ENCODE peak calls at places on chromosomes 1 and 21, in ten cellular contexts. One of them, this sample, is unnamed.
A peak's percentile ranks its signal among the peaks of the same experiment; 100 is the strongest.

GRCh38 chr21:45846373-45847160 is 135.0 kb upstream of the COL6A1 start:
- DNase-seq in fibroblast of villous mesenchyme: peak; percentile 67
- DNase-seq in K562: no peak
- DNase-seq in vagina: no peak
- DNase-seq in IMR-90: peak; percentile 14
- DNase-seq in MM.1S: no peak
- DNase-seq in adrenal gland: no peak
- DNase-seq in stomach: no peak
- DNase-seq in CD4-positive, alpha-beta T cell: no peak
- DNase-seq in fibroblast of pulmonary artery: peak; percentile 48
- DNase-seq in this sample: no peak

GRCh38 chr1:87927391-87928073 is 598.9 kb downstream of the LMO4 start:
- DNase-seq in fibroblast of villous mesenchyme: no peak
- DNase-seq in K562: no peak
- DNase-seq in vagina: no peak
- DNase-seq in IMR-90: no peak
- DNase-seq in MM.1S: no peak
- DNase-seq in adrenal gland: no peak
- DNase-seq in stomach: no peak
- DNase-seq in CD4-positive, alpha-beta T cell: no peak
- DNase-seq in fibroblast of pulmonary artery: no peak
- DNase-seq in this sample: no peak

GRCh38 chr1:154445040-154445472 is 39.9 kb downstream of the IL6R start:
- DNase-seq in fibroblast of villous mesenchyme: peak; percentile 68
- DNase-seq in K562: no peak
- DNase-seq in vagina: no peak
- DNase-seq in IMR-90: peak; percentile 95
- DNase-seq in MM.1S: peak; percentile 73
- DNase-seq in adrenal gland: no peak
- DNase-seq in stomach: no peak
- DNase-seq in CD4-positive, alpha-beta T cell: no peak
- DNase-seq in fibroblast of pulmonary artery: peak; percentile 26
- DNase-seq in this sample: no peak

GRCh38 chr1:44784094-44785026 is 3.6 kb downstream of the BEST4 start:
- DNase-seq in fibroblast of villous mesenchyme: no peak
- DNase-seq in K562: no peak
- DNase-seq in vagina: no peak
- DNase-seq in IMR-90: no peak
- DNase-seq in MM.1S: no peak
- DNase-seq in adrenal gland: no peak
- DNase-seq in stomach: no peak
- DNase-seq in CD4-positive, alpha-beta T cell: no peak
- DNase-seq in fibroblast of pulmonary artery: no peak
- DNase-seq in this sample: no peak

GRCh38 chr1:237115035-237115434 is 73.1 kb downstream of the RYR2 start:
- DNase-seq in fibroblast of villous mesenchyme: no peak
- DNase-seq in K562: peak; percentile 67
- DNase-seq in vagina: no peak
- DNase-seq in IMR-90: no peak
- DNase-seq in MM.1S: no peak
- DNase-seq in adrenal gland: no peak
- DNase-seq in stomach: no peak
- DNase-seq in CD4-positive, alpha-beta T cell: no peak
- DNase-seq in fibroblast of pulmonary artery: no peak
- DNase-seq in this sample: no peak

GRCh38 chr1:229582011-229582694 is 23.6 kb upstream of the ABCB10 start:
- DNase-seq in fibroblast of villous mesenchyme: no peak
- DNase-seq in K562: no peak
- DNase-seq in vagina: no peak
- DNase-seq in IMR-90: peak; percentile 29
- DNase-seq in MM.1S: no peak
- DNase-seq in adrenal gland: peak; percentile 44
- DNase-seq in stomach: peak; percentile 58
- DNase-seq in CD4-positive, alpha-beta T cell: no peak
- DNase-seq in fibroblast of pulmonary artery: peak; percentile 28
- DNase-seq in this sample: no peak

GRCh38 chr1:156140879-156141707 is 12.3 kb upstream of the SEMA4A start:
- DNase-seq in fibroblast of villous mesenchyme: peak; percentile 43
- DNase-seq in K562: peak; percentile 67
- DNase-seq in vagina: no peak
- DNase-seq in IMR-90: peak; percentile 48
- DNase-seq in MM.1S: no peak
- DNase-seq in adrenal gland: peak; percentile 46
- DNase-seq in stomach: no peak
- DNase-seq in CD4-positive, alpha-beta T cell: no peak
- DNase-seq in fibroblast of pulmonary artery: no peak
- DNase-seq in this sample: peak; percentile 84

GRCh38 chr1:227305894-227306626 is 12.2 kb downstream of the CDC42BPA start:
- DNase-seq in fibroblast of villous mesenchyme: no peak
- DNase-seq in K562: no peak
- DNase-seq in vagina: no peak
- DNase-seq in IMR-90: no peak
- DNase-seq in MM.1S: no peak
- DNase-seq in adrenal gland: no peak
- DNase-seq in stomach: no peak
- DNase-seq in CD4-positive, alpha-beta T cell: no peak
- DNase-seq in fibroblast of pulmonary artery: no peak
- DNase-seq in this sample: no peak

GRCh38 chr21:45304161-45304830 is 16.6 kb upstream of the POFUT2 start:
- DNase-seq in fibroblast of villous mesenchyme: no peak
- DNase-seq in K562: no peak
- DNase-seq in vagina: no peak
- DNase-seq in IMR-90: no peak
- DNase-seq in MM.1S: no peak
- DNase-seq in adrenal gland: no peak
- DNase-seq in stomach: no peak
- DNase-seq in CD4-positive, alpha-beta T cell: no peak
- DNase-seq in fibroblast of pulmonary artery: no peak
- DNase-seq in this sample: no peak

GRCh38 chr1:7670334-7671145 is 100.6 kb upstream of the VAMP3 start:
- DNase-seq in fibroblast of villous mesenchyme: no peak
- DNase-seq in K562: no peak
- DNase-seq in vagina: no peak
- DNase-seq in IMR-90: no peak
- DNase-seq in MM.1S: no peak
- DNase-seq in adrenal gland: no peak
- DNase-seq in stomach: no peak
- DNase-seq in CD4-positive, alpha-beta T cell: no peak
- DNase-seq in fibroblast of pulmonary artery: no peak
- DNase-seq in this sample: no peak

GRCh38 chr1:7669559-7670208 is 101.4 kb upstream of the VAMP3 start:
- DNase-seq in fibroblast of villous mesenchyme: peak; percentile 16
- DNase-seq in K562: peak; percentile 85
- DNase-seq in vagina: no peak
- DNase-seq in IMR-90: peak; percentile 29
- DNase-seq in MM.1S: peak; percentile 30
- DNase-seq in adrenal gland: peak; percentile 46
- DNase-seq in stomach: peak; percentile 56
- DNase-seq in CD4-positive, alpha-beta T cell: peak; percentile 43
- DNase-seq in fibroblast of pulmonary artery: peak; percentile 36
- DNase-seq in this sample: peak; percentile 72

GRCh38 chr1:7664893-7665250 is 106.2 kb upstream of the VAMP3 start:
- DNase-seq in fibroblast of villous mesenchyme: no peak
- DNase-seq in K562: no peak
- DNase-seq in vagina: no peak
- DNase-seq in IMR-90: no peak
- DNase-seq in MM.1S: no peak
- DNase-seq in adrenal gland: no peak
- DNase-seq in stomach: no peak
- DNase-seq in CD4-positive, alpha-beta T cell: no peak
- DNase-seq in fibroblast of pulmonary artery: no peak
- DNase-seq in this sample: no peak

GRCh38 chr1:7666249-7666648 is 104.8 kb upstream of the VAMP3 start:
- DNase-seq in fibroblast of villous mesenchyme: no peak
- DNase-seq in K562: no peak
- DNase-seq in vagina: no peak
- DNase-seq in IMR-90: no peak
- DNase-seq in MM.1S: no peak
- DNase-seq in adrenal gland: no peak
- DNase-seq in stomach: no peak
- DNase-seq in CD4-positive, alpha-beta T cell: no peak
- DNase-seq in fibroblast of pulmonary artery: no peak
- DNase-seq in this sample: no peak

GRCh38 chr1:7667625-7668218 is 103.4 kb upstream of the VAMP3 start:
- DNase-seq in fibroblast of villous mesenchyme: peak; percentile 77
- DNase-seq in K562: peak; percentile 82
- DNase-seq in vagina: no peak
- DNase-seq in IMR-90: peak; percentile 72
- DNase-seq in MM.1S: peak; percentile 66
- DNase-seq in adrenal gland: peak; percentile 95
- DNase-seq in stomach: peak; percentile 96
- DNase-seq in CD4-positive, alpha-beta T cell: peak; percentile 85
- DNase-seq in fibroblast of pulmonary artery: peak; percentile 85
- DNase-seq in this sample: peak; percentile 99
- TF ChIP-seq CTCF in fibroblast of villous mesenchyme: peak; percentile 100
- TF ChIP-seq CTCF in K562: peak; percentile 99
- TF ChIP-seq CTCF in vagina: peak; percentile 100
- TF ChIP-seq CTCF in IMR-90: peak; percentile 100
- TF ChIP-seq CTCF in MM.1S: peak; percentile 96
- TF ChIP-seq CTCF in adrenal gland: peak; percentile 100
- TF ChIP-seq CTCF in stomach: peak; percentile 97
- TF ChIP-seq CTCF in CD4-positive, alpha-beta T cell: peak; percentile 99
- TF ChIP-seq CTCF in fibroblast of pulmonary artery: peak; percentile 99
- TF ChIP-seq CTCF in this sample: peak; percentile 100

GRCh38 chr1:233424727-233425222 is 97.3 kb downstream of the MAP3K21 start:
- DNase-seq in fibroblast of villous mesenchyme: peak; percentile 7
- DNase-seq in K562: no peak
- DNase-seq in vagina: no peak
- DNase-seq in IMR-90: no peak
- DNase-seq in MM.1S: no peak
- DNase-seq in adrenal gland: no peak
- DNase-seq in stomach: no peak
- DNase-seq in CD4-positive, alpha-beta T cell: no peak
- DNase-seq in fibroblast of pulmonary artery: peak; percentile 13
- DNase-seq in this sample: no peak
- TF ChIP-seq CTCF in fibroblast of villous mesenchyme: peak; percentile 35
- TF ChIP-seq CTCF in K562: no peak
- TF ChIP-seq CTCF in vagina: no peak
- TF ChIP-seq CTCF in IMR-90: no peak
- TF ChIP-seq CTCF in MM.1S: peak; percentile 28
- TF ChIP-seq CTCF in adrenal gland: no peak
- TF ChIP-seq CTCF in stomach: no peak
- TF ChIP-seq CTCF in CD4-positive, alpha-beta T cell: no peak
- TF ChIP-seq CTCF in fibroblast of pulmonary artery: peak; percentile 26
- TF ChIP-seq CTCF in this sample: peak; percentile 34

GRCh38 chr1:100350787-100351094 is 1.6 kb upstream of the CDC14A start:
- DNase-seq in fibroblast of villous mesenchyme: no peak
- DNase-seq in K562: no peak
- DNase-seq in vagina: no peak
- DNase-seq in IMR-90: no peak
- DNase-seq in MM.1S: no peak
- DNase-seq in adrenal gland: no peak
- DNase-seq in stomach: no peak
- DNase-seq in CD4-positive, alpha-beta T cell: no peak
- DNase-seq in fibroblast of pulmonary artery: no peak
- DNase-seq in this sample: no peak

GRCh38 chr1:100353073-100353801 is 931 bp downstream of the CDC14A start:
- DNase-seq in fibroblast of villous mesenchyme: peak; percentile 27
- DNase-seq in K562: peak; percentile 41
- DNase-seq in vagina: no peak
- DNase-seq in IMR-90: no peak
- DNase-seq in MM.1S: peak; percentile 14
- DNase-seq in adrenal gland: peak; percentile 40
- DNase-seq in stomach: peak; percentile 35
- DNase-seq in CD4-positive, alpha-beta T cell: peak; percentile 28
- DNase-seq in fibroblast of pulmonary artery: no peak
- DNase-seq in this sample: peak; percentile 26

GRCh38 chr1:100352267-100353072 is at the start of gene CDC14A:
- DNase-seq in fibroblast of villous mesenchyme: peak; percentile 98
- DNase-seq in K562: peak; percentile 96
- DNase-seq in vagina: peak; percentile 96
- DNase-seq in IMR-90: peak; percentile 94
- DNase-seq in MM.1S: peak; percentile 84
- DNase-seq in adrenal gland: peak; percentile 95
- DNase-seq in stomach: peak; percentile 92
- DNase-seq in CD4-positive, alpha-beta T cell: peak; percentile 81
- DNase-seq in fibroblast of pulmonary artery: peak; percentile 96
- DNase-seq in this sample: peak; percentile 90

GRCh38 chr1:100349276-100349675 is 3.0 kb upstream of the CDC14A start:
- DNase-seq in fibroblast of villous mesenchyme: no peak
- DNase-seq in K562: no peak
- DNase-seq in vagina: no peak
- DNase-seq in IMR-90: no peak
- DNase-seq in MM.1S: no peak
- DNase-seq in adrenal gland: no peak
- DNase-seq in stomach: no peak
- DNase-seq in CD4-positive, alpha-beta T cell: no peak
- DNase-seq in fibroblast of pulmonary artery: no peak
- DNase-seq in this sample: no peak

GRCh38 chr1:100351095-100351884 is 1.0 kb upstream of the CDC14A start:
- DNase-seq in fibroblast of villous mesenchyme: peak; percentile 91
- DNase-seq in K562: peak; percentile 90
- DNase-seq in vagina: peak; percentile 92
- DNase-seq in IMR-90: peak; percentile 84
- DNase-seq in MM.1S: peak; percentile 93
- DNase-seq in adrenal gland: peak; percentile 87
- DNase-seq in stomach: peak; percentile 92
- DNase-seq in CD4-positive, alpha-beta T cell: peak; percentile 81
- DNase-seq in fibroblast of pulmonary artery: peak; percentile 89
- DNase-seq in this sample: peak; percentile 87
- TF ChIP-seq CTCF in fibroblast of villous mesenchyme: peak; percentile 32
- TF ChIP-seq CTCF in K562: peak; percentile 79
- TF ChIP-seq CTCF in vagina: no peak
- TF ChIP-seq CTCF in IMR-90: no peak
- TF ChIP-seq CTCF in MM.1S: peak; percentile 41
- TF ChIP-seq CTCF in adrenal gland: no peak
- TF ChIP-seq CTCF in stomach: no peak
- TF ChIP-seq CTCF in CD4-positive, alpha-beta T cell: peak; percentile 26
- TF ChIP-seq CTCF in fibroblast of pulmonary artery: peak; percentile 16
- TF ChIP-seq CTCF in this sample: peak; percentile 33

GRCh38 chr1:200181861-200182260 is 154.4 kb downstream of the NR5A2 start:
- DNase-seq in fibroblast of villous mesenchyme: no peak
- DNase-seq in K562: no peak
- DNase-seq in vagina: no peak
- DNase-seq in IMR-90: no peak
- DNase-seq in MM.1S: no peak
- DNase-seq in adrenal gland: no peak
- DNase-seq in stomach: no peak
- DNase-seq in CD4-positive, alpha-beta T cell: no peak
- DNase-seq in fibroblast of pulmonary artery: no peak
- DNase-seq in this sample: no peak

GRCh38 chr1:200182701-200183100 is 155.2 kb downstream of the NR5A2 start:
- DNase-seq in fibroblast of villous mesenchyme: no peak
- DNase-seq in K562: no peak
- DNase-seq in vagina: no peak
- DNase-seq in IMR-90: no peak
- DNase-seq in MM.1S: no peak
- DNase-seq in adrenal gland: no peak
- DNase-seq in stomach: no peak
- DNase-seq in CD4-positive, alpha-beta T cell: no peak
- DNase-seq in fibroblast of pulmonary artery: no peak
- DNase-seq in this sample: no peak

GRCh38 chr1:200179126-200179780 is 151.7 kb downstream of the NR5A2 start:
- DNase-seq in fibroblast of villous mesenchyme: peak; percentile 36
- DNase-seq in K562: no peak
- DNase-seq in vagina: no peak
- DNase-seq in IMR-90: peak; percentile 70
- DNase-seq in MM.1S: no peak
- DNase-seq in adrenal gland: no peak
- DNase-seq in stomach: no peak
- DNase-seq in CD4-positive, alpha-beta T cell: no peak
- DNase-seq in fibroblast of pulmonary artery: peak; percentile 22
- DNase-seq in this sample: no peak

GRCh38 chr1:200179781-200180160 is 152.3 kb downstream of the NR5A2 start:
- DNase-seq in fibroblast of villous mesenchyme: no peak
- DNase-seq in K562: no peak
- DNase-seq in vagina: no peak
- DNase-seq in IMR-90: peak; percentile 7
- DNase-seq in MM.1S: no peak
- DNase-seq in adrenal gland: no peak
- DNase-seq in stomach: no peak
- DNase-seq in CD4-positive, alpha-beta T cell: no peak
- DNase-seq in fibroblast of pulmonary artery: no peak
- DNase-seq in this sample: no peak

GRCh38 chr1:200180821-200181220 is 153.3 kb downstream of the NR5A2 start:
- DNase-seq in fibroblast of villous mesenchyme: peak; percentile 8
- DNase-seq in K562: no peak
- DNase-seq in vagina: no peak
- DNase-seq in IMR-90: peak; percentile 59
- DNase-seq in MM.1S: no peak
- DNase-seq in adrenal gland: peak; percentile 73
- DNase-seq in stomach: no peak
- DNase-seq in CD4-positive, alpha-beta T cell: no peak
- DNase-seq in fibroblast of pulmonary artery: peak; percentile 64
- DNase-seq in this sample: no peak
- TF ChIP-seq CTCF in fibroblast of villous mesenchyme: no peak
- TF ChIP-seq CTCF in K562: peak; percentile 37
- TF ChIP-seq CTCF in vagina: no peak
- TF ChIP-seq CTCF in IMR-90: peak; percentile 16
- TF ChIP-seq CTCF in MM.1S: no peak
- TF ChIP-seq CTCF in adrenal gland: no peak
- TF ChIP-seq CTCF in stomach: no peak
- TF ChIP-seq CTCF in CD4-positive, alpha-beta T cell: no peak
- TF ChIP-seq CTCF in fibroblast of pulmonary artery: peak; percentile 21
- TF ChIP-seq CTCF in this sample: no peak